ENCODE peak calls at places on chromosome 4, in four cellular contexts. L is neural progenitor cell, G is astrocyte, K is stomach. R is an unnamed sample.

GRCh38 chr4:110681381-110681780 is 58.5 kb upstream of the PITX2 start:
- DNase-seq in L (no peak), G (no peak), K (no peak), R (no peak)

GRCh38 chr4:102503301-102503746 is 2.2 kb downstream of the NFKB1 start:
- DNase-seq in L (no peak), G (no peak), K (no peak), R (no peak)

GRCh38 chr4:185742766-185743165 is 69.2 kb downstream of the SORBS2 start:
- DNase-seq in L (no peak), G (peak; percentile 51), K (no peak), R (peak; percentile 69)

GRCh38 chr4:173821851-173822250 is 291.8 kb upstream of the HAND2 start:
- DNase-seq in L (no peak), G (no peak), K (no peak), R (no peak)

GRCh38 chr4:178415925-178416324 is 973.7 kb upstream of the AGA start:
- DNase-seq in L (no peak), G (no peak), K (no peak), R (no peak)

GRCh38 chr4:151045907-151046306 is 30.8 kb upstream of the LRBA start:
- DNase-seq in L (peak; percentile 58), G (no peak), K (no peak), R (no peak)

GRCh38 chr4:12360391-12360790 is 931.7 kb upstream of the HS3ST1 start:
- DNase-seq in L (no peak), G (no peak), K (no peak), R (no peak)

GRCh38 chr4:55618546-55619143 is 17.5 kb downstream of the NMU start:
- DNase-seq in L (no peak), G (no peak), K (no peak), R (no peak)

GRCh38 chr4:76677571-76678326 is 220.2 kb downstream of the SOWAHB start:
- DNase-seq in L (no peak), G (no peak), K (peak; percentile 78), R (no peak)
- H3K27ac ChIP-seq in L (no peak overlapping the region), G (no peak overlapping the region), K (peak overlapping the region; percentile 72), R (no peak overlapping the region)

GRCh38 chr4:48904541-48905142 is 1.9 kb downstream of the OCIAD2 start:
- DNase-seq in L (no peak), G (peak; percentile 51), K (no peak), R (peak; percentile 37)

GRCh38 chr4:48899950-48900349 is 6.6 kb downstream of the OCIAD2 start:
- DNase-seq in L (peak; percentile 19), G (peak; percentile 78), K (no peak), R (peak; percentile 71)

GRCh38 chr4:48901196-48901595 is 5.4 kb downstream of the OCIAD2 start:
- DNase-seq in L (no peak), G (no peak), K (no peak), R (no peak)

GRCh38 chr4:48904101-48904500 is 2.5 kb downstream of the OCIAD2 start:
- DNase-seq in L (no peak), G (no peak), K (no peak), R (no peak)

GRCh38 chr4:48902266-48902665 is 4.3 kb downstream of the OCIAD2 start:
- DNase-seq in L (no peak), G (no peak), K (peak; percentile 50), R (peak; percentile 24)
- H3K27ac ChIP-seq in L (no peak overlapping the region), G (no peak overlapping the region), K (no peak overlapping the region), R (no peak overlapping the region)

DNA sequence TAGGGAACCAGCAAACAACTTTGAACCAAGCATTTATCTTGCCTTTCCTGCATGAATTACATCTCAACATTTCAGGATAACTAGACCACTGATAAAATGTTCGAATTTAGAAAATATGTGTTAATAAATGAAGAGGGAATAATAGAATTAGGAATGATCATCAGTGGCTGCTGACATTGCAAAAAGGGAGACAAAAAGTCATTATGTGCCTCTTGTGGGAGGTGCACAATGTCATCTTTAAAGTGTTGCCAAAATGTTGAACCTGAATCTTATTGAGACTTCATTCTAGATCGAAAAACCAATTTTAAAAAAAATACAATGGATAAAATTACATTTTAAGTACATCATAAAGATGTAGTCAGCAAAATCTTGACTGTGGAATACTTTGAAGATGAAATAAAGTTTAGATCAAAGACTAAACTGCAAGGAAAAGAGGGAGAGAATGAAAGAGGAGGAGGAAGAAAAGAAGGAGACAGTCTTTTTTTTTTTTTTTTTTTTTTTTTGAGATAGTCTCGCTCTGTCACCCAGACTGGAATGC is 299.3 kb downstream of the FBXW7 start:
- DNase-seq in L (no peak), G (no peak), K (no peak), R (no peak)
- H3K27ac ChIP-seq in L (no peak overlapping the region), G (no peak overlapping the region), K (no peak overlapping the region), R (no peak overlapping the region)

DNA sequence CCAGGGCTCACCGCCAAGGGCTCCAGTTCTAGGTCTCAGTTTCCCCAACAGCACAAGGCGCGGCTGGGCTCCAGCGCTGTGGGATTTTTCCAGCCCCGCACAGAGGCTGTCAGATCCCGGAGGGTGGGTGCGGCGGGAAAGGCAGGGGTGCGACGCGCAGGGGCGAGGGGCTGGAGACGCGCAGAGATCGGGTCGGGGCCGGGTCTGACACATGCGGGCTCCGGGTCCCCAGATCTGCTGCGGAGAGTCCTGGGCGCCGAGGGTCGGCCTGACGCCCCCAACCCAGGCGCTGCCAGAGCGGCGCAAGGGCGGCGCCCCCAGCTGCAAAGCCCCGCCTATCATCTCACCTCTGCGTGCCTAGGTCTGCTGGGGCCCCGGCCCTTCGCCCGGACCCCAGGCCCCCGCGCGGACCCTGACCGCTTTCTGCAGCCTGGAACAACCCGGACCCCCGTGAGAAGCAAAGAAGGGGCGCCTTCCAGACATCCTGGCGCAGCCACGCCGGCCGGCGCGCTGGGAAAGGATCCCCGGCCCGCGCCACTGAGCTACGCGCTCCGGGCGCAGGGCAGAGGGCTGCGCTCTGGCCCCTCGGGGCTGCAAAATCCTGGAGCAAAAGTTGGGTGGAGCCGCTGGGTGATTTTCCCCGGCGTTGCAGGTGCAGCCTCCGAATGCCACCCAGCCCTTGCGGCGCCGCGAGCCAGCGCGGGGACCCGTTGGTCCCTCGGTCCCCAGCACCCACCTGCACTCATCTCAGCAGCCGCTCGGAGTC is 486 bp downstream of the ABLIM2 start:
- DNase-seq in L (no peak), G (no peak), K (no peak), R (no peak)
- H3K27ac ChIP-seq in L (no peak overlapping the region), G (no peak overlapping the region), K (peak overlapping the region; percentile 55), R (no peak overlapping the region)

GRCh38 chr4:18314731-18315130 is 293.2 kb upstream of the LCORL start:
- DNase-seq in L (no peak), G (no peak), K (no peak), R (no peak)
- H3K27ac ChIP-seq in L (no peak overlapping the region), G (no peak overlapping the region), K (no peak overlapping the region), R (no peak overlapping the region)

R was measured in brain microvascular endothelial cell.